ENCODE peak calls at places on chromosomes 16 and 17, in six cellular contexts. One of them, this sample, is unnamed.

GRCh38 chr16:85916141-85916890 is 17.4 kb downstream of the IRF8 start:
- DNase-seq in A549: no peak
- DNase-seq in ascending aorta: no peak
- DNase-seq in stomach: peak
- DNase-seq in testis: peak
- DNase-seq in Peyer's patch: peak
- DNase-seq in this sample: peak

GRCh38 chr17:40623419-40624217 is 24.0 kb downstream of the SMARCE1 start:
- DNase-seq in A549: no peak
- DNase-seq in ascending aorta: no peak
- DNase-seq in stomach: no peak
- DNase-seq in testis: no peak
- DNase-seq in Peyer's patch: no peak
- DNase-seq in this sample: no peak

GRCh38 chr16:23469814-23470213 is 16.8 kb upstream of the COG7 start:
- DNase-seq in A549: peak
- DNase-seq in ascending aorta: no peak
- DNase-seq in stomach: no peak
- DNase-seq in testis: no peak
- DNase-seq in Peyer's patch: no peak
- DNase-seq in this sample: peak

GRCh38 chr16:57629516-57630401 is 1.3 kb downstream of the ADGRG1 start:
- DNase-seq in A549: no peak
- DNase-seq in ascending aorta: no peak
- DNase-seq in stomach: no peak
- DNase-seq in testis: no peak
- DNase-seq in Peyer's patch: no peak
- DNase-seq in this sample: no peak

GRCh38 chr17:45857977-45858708 is 13.5 kb downstream of the SPPL2C start:
- DNase-seq in A549: no peak
- DNase-seq in ascending aorta: no peak
- DNase-seq in stomach: no peak
- DNase-seq in testis: peak
- DNase-seq in Peyer's patch: no peak
- DNase-seq in this sample: peak

GRCh38 chr16:22077700-22078313 is 14.5 kb upstream of the VWA3A start:
- DNase-seq in A549: peak
- DNase-seq in ascending aorta: peak
- DNase-seq in stomach: peak
- DNase-seq in testis: peak
- DNase-seq in Peyer's patch: peak
- DNase-seq in this sample: peak

GRCh38 chr17:81577278-81578000 is 25.3 kb upstream of the FAAP100 start:
- DNase-seq in A549: peak
- DNase-seq in ascending aorta: no peak
- DNase-seq in stomach: no peak
- DNase-seq in testis: no peak
- DNase-seq in Peyer's patch: no peak
- DNase-seq in this sample: peak

GRCh38 chr16:23567602-23568001 is 10.1 kb downstream of the UBFD1 start:
- DNase-seq in A549: no peak
- DNase-seq in ascending aorta: no peak
- DNase-seq in stomach: no peak
- DNase-seq in testis: no peak
- DNase-seq in Peyer's patch: no peak
- DNase-seq in this sample: no peak

GRCh38 chr16:80337786-80338185 is 203.0 kb upstream of the DYNLRB2 start:
- DNase-seq in A549: no peak
- DNase-seq in ascending aorta: no peak
- DNase-seq in stomach: no peak
- DNase-seq in testis: no peak
- DNase-seq in Peyer's patch: no peak
- DNase-seq in this sample: no peak

GRCh38 chr16:85448557-85449194 is 164.4 kb upstream of the GSE1 start:
- DNase-seq in A549: no peak
- DNase-seq in ascending aorta: no peak
- DNase-seq in stomach: peak
- DNase-seq in testis: no peak
- DNase-seq in Peyer's patch: peak
- DNase-seq in this sample: no peak

GRCh38 chr16:78485188-78485898 is 385.9 kb downstream of the WWOX start:
- DNase-seq in A549: no peak
- DNase-seq in ascending aorta: no peak
- DNase-seq in stomach: no peak
- DNase-seq in testis: no peak
- DNase-seq in Peyer's patch: no peak
- DNase-seq in this sample: no peak

GRCh38 chr17:75237100-75238014 is 24.0 kb downstream of the GGA3 start:
- DNase-seq in A549: no peak
- DNase-seq in ascending aorta: no peak
- DNase-seq in stomach: no peak
- DNase-seq in testis: no peak
- DNase-seq in Peyer's patch: no peak
- DNase-seq in this sample: no peak

GRCh38 chr16:63217011-63217410 is 1180.8 kb upstream of the CDH8 start:
- DNase-seq in A549: no peak
- DNase-seq in ascending aorta: no peak
- DNase-seq in stomach: no peak
- DNase-seq in testis: no peak
- DNase-seq in Peyer's patch: no peak
- DNase-seq in this sample: no peak

GRCh38 chr17:21090889-21091618 is 35.7 kb upstream of the DHRS7B start:
- DNase-seq in A549: no peak
- DNase-seq in ascending aorta: no peak
- DNase-seq in stomach: no peak
- DNase-seq in testis: no peak
- DNase-seq in Peyer's patch: no peak
- DNase-seq in this sample: peak

GRCh38 chr16:82295306-82296201 is 125.5 kb upstream of the MPHOSPH6 start:
- DNase-seq in A549: no peak
- DNase-seq in ascending aorta: no peak
- DNase-seq in stomach: no peak
- DNase-seq in testis: no peak
- DNase-seq in Peyer's patch: no peak
- DNase-seq in this sample: no peak

GRCh38 chr17:60392042-60392844 is at the start of gene USP32:
- DNase-seq in A549: peak
- DNase-seq in ascending aorta: peak
- DNase-seq in stomach: peak
- DNase-seq in testis: peak
- DNase-seq in Peyer's patch: peak
- DNase-seq in this sample: peak
- TF ChIP-seq CTCF in A549: no peak
- TF ChIP-seq CTCF in ascending aorta: peak
- TF ChIP-seq CTCF in stomach: peak
- TF ChIP-seq CTCF in testis: no peak
- TF ChIP-seq CTCF in Peyer's patch: peak
- TF ChIP-seq CTCF in this sample: peak

GRCh38 chr17:8190506-8190905 is 526 bp upstream of the BORCS6 start:
- DNase-seq in A549: no peak
- DNase-seq in ascending aorta: no peak
- DNase-seq in stomach: no peak
- DNase-seq in testis: no peak
- DNase-seq in Peyer's patch: no peak
- DNase-seq in this sample: no peak
- H3K4me3 ChIP-seq in A549: peak
- H3K4me3 ChIP-seq in ascending aorta: peak
- H3K4me3 ChIP-seq in stomach: peak
- H3K4me3 ChIP-seq in testis: peak
- H3K4me3 ChIP-seq in Peyer's patch: no peak
- H3K4me3 ChIP-seq in this sample: peak

GRCh38 chr16:87847467-87847784 is 21.9 kb downstream of the SLC7A5 start:
- DNase-seq in A549: no peak
- DNase-seq in ascending aorta: no peak
- DNase-seq in stomach: no peak
- DNase-seq in testis: no peak
- DNase-seq in Peyer's patch: no peak
- DNase-seq in this sample: no peak

GRCh38 chr16:87846705-87847466 is 22.4 kb downstream of the SLC7A5 start:
- DNase-seq in A549: no peak
- DNase-seq in ascending aorta: no peak
- DNase-seq in stomach: no peak
- DNase-seq in testis: no peak
- DNase-seq in Peyer's patch: no peak
- DNase-seq in this sample: no peak

GRCh38 chr16:87849419-87850008 is 19.8 kb downstream of the SLC7A5 start:
- DNase-seq in A549: no peak
- DNase-seq in ascending aorta: no peak
- DNase-seq in stomach: peak
- DNase-seq in testis: no peak
- DNase-seq in Peyer's patch: no peak
- DNase-seq in this sample: no peak

GRCh38 chr16:87848676-87849345 is 20.5 kb downstream of the SLC7A5 start:
- DNase-seq in A549: no peak
- DNase-seq in ascending aorta: no peak
- DNase-seq in stomach: peak
- DNase-seq in testis: no peak
- DNase-seq in Peyer's patch: no peak
- DNase-seq in this sample: no peak

DNA sequence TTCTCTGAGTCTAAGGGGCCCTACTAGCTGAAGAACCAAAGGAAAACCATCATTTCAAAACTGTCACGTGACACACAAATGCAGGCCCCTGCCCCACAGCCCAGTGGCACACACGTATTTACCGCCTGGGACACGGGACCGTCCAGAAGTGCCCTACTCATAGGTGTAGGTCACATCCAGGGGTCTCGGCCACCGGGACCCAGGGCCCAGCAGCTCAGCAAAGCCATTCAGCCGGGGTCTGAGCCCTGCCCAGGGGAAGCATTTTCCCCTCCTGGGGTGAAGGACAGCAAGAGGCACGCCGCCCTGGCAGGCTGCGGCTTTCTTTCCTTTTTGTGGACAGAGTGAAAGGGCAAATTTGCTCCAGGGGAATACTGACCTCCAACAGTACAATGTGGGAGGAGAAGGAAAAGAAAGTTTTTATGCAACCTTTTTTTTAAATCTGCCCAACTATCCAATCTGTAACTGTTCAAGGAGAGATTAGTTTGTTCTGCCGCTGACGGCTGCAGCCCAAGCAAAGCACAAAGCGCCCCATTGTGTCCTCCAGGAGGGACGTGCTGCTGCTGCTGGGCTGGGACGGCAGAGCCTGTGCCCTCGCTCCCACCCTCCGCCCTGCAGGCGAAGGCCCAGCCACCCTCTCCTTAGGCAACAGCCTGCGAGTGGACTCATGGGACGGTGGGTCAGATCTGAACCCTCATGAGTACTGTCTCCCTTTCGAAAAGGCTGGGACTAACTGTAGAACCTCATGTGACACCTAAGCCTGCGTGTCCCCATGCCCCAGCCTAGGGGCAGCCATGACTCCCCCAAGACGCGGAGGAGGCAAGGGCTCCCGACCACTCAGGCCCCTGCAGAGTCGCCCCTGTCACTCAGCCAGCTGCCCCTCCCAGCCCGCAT is 21.3 kb downstream of the SLC7A5 start:
- DNase-seq in A549: no peak
- DNase-seq in ascending aorta: no peak
- DNase-seq in stomach: peak
- DNase-seq in testis: peak
- DNase-seq in Peyer's patch: peak
- DNase-seq in this sample: no peak
- TF ChIP-seq CTCF in A549: no peak
- TF ChIP-seq CTCF in ascending aorta: no peak
- TF ChIP-seq CTCF in stomach: no peak
- TF ChIP-seq CTCF in testis: no peak
- TF ChIP-seq CTCF in Peyer's patch: no peak
- TF ChIP-seq CTCF in this sample: no peak

DNA sequence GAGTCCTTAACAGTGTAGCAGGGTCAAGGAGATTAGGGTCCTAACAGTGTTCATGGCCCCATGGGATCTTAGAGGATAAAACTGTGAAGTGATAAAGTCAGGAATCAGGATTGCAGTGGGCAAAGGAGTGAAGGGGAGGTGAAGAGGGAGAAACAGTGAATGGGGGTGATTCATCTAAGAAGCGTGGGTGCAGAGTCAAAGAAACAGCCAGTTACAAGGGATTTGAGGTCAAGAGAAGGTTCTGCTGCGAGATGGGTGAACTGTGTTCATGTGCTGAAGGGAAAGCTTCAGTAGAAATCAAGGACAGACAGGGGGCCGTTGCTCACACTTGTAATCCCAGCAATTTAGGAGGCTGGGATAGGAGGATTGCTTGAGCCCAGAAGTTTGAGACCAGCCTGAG is 5.9 kb downstream of the GTF3C1 start:
- DNase-seq in A549: no peak
- DNase-seq in ascending aorta: no peak
- DNase-seq in stomach: no peak
- DNase-seq in testis: no peak
- DNase-seq in Peyer's patch: no peak
- DNase-seq in this sample: no peak
- H3K4me3 ChIP-seq in A549: no peak
- H3K4me3 ChIP-seq in ascending aorta: no peak
- H3K4me3 ChIP-seq in stomach: no peak
- H3K4me3 ChIP-seq in testis: no peak
- H3K4me3 ChIP-seq in Peyer's patch: no peak
- H3K4me3 ChIP-seq in this sample: no peak

GRCh38 chr16:72787519-72788268 is 260.2 kb downstream of the ZFHX3 start:
- DNase-seq in A549: no peak
- DNase-seq in ascending aorta: peak
- DNase-seq in stomach: peak
- DNase-seq in testis: peak
- DNase-seq in Peyer's patch: peak
- DNase-seq in this sample: peak
- TF ChIP-seq CTCF in A549: no peak
- TF ChIP-seq CTCF in ascending aorta: no peak
- TF ChIP-seq CTCF in stomach: no peak
- TF ChIP-seq CTCF in testis: no peak
- TF ChIP-seq CTCF in Peyer's patch: no peak
- TF ChIP-seq CTCF in this sample: no peak

GRCh38 chr17:50100921-50101345 is 5.8 kb downstream of the PDK2 start:
- DNase-seq in A549: no peak
- DNase-seq in ascending aorta: no peak
- DNase-seq in stomach: no peak
- DNase-seq in testis: no peak
- DNase-seq in Peyer's patch: no peak
- DNase-seq in this sample: no peak
- H3K4me3 ChIP-seq in A549: no peak
- H3K4me3 ChIP-seq in ascending aorta: no peak
- H3K4me3 ChIP-seq in stomach: no peak
- H3K4me3 ChIP-seq in testis: no peak
- H3K4me3 ChIP-seq in Peyer's patch: no peak
- H3K4me3 ChIP-seq in this sample: no peak

DNA sequence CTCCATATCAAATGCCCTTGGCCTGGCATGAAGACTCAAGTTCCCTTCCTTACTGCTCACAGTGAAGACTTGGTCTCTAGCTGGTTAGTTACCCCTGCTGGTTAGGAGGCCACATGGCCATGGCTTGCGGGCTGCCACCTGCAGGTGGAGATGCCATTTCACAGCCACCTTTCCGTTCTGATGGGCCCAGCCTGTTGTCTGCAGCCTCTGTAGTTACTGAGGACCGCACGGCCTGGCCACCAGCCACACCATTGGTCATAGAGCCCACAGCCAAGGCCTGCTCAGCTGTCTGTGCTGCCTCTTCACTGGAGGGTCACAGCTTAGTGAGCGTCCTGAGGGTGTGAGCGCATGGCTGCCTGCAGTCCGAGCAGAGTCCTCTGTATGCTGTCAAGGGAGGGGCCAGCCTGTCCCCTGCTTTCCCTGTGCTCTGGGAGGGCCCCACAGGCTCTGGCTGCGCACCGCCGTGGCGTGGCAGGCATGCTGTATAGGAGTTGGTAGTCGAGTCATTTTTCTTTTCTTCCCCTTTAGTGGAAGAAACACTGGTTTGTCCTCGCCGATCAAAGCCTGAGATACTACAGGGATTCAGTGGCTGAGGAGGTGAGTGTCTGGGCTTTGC is 59.2 kb downstream of the PLD6 start:
- DNase-seq in A549: peak
- DNase-seq in ascending aorta: no peak
- DNase-seq in stomach: no peak
- DNase-seq in testis: no peak
- DNase-seq in Peyer's patch: no peak
- DNase-seq in this sample: no peak
- TF ChIP-seq CTCF in A549: peak
- TF ChIP-seq CTCF in ascending aorta: no peak
- TF ChIP-seq CTCF in stomach: peak
- TF ChIP-seq CTCF in testis: no peak
- TF ChIP-seq CTCF in Peyer's patch: no peak
- TF ChIP-seq CTCF in this sample: no peak